ENCODE peak calls at places on chromosomes 13 and 19, in nine cellular contexts. T, N, B, K, Y, I, S, R and J are unnamed samples.

GRCh38 chr13:49472186-49472585 is 23.6 kb upstream of the PHF11 start:
- DNase-seq in S (no peak), K (no peak), R (no peak), N (no peak), B (no peak), Y (no peak), T (no peak), I (no peak), J (no peak)

GRCh38 chr13:111531505-111531904 is 211.1 kb downstream of the TEX29 start:
- DNase-seq in Y (peak), R (no peak), K (no peak), S (no peak), B (peak), I (peak), N (peak), T (no peak), J (peak)

GRCh38 chr13:42812311-42812710 is 30.9 kb downstream of the FAM216B start:
- DNase-seq in Y (no peak), T (no peak), B (no peak), K (no peak), N (no peak), R (no peak), I (no peak), S (no peak), J (no peak)

GRCh38 chr13:73722120-73722519 is 412.1 kb downstream of the KLF12 start:
- DNase-seq in T (no peak), N (peak), S (peak), R (peak), I (peak), Y (no peak), K (no peak), B (no peak), J (peak)

GRCh38 chr19:23932878-23933277 is 18.2 kb downstream of the ZNF726 start:
- DNase-seq in I (no peak), Y (no peak), N (no peak), T (no peak), B (no peak), S (no peak), R (no peak), K (no peak), J (no peak)

GRCh38 chr13:35865341-35866240 is 265.6 kb downstream of the DCLK1 start:
- DNase-seq in Y (no peak), I (no peak), R (no peak), T (no peak), B (no peak), N (peak), K (no peak), S (peak), J (peak)

GRCh38 chr13:94710081-94710809 is 2.1 kb downstream of the SOX21 start:
- DNase-seq in I (no peak), S (no peak), N (no peak), B (no peak), Y (peak), T (no peak), R (no peak), K (no peak), J (no peak)

GRCh38 chr13:21670006-21670882 is 629 bp upstream of the FGF9 start:
- DNase-seq in K (peak), N (peak), B (no peak), I (peak), S (no peak), Y (peak), T (no peak), R (no peak), J (peak)

GRCh38 chr13:108850706-108851105 is 221.3 kb downstream of the MYO16 start:
- DNase-seq in K (no peak), N (no peak), T (no peak), B (no peak), R (no peak), Y (no peak), S (no peak), I (no peak), J (no peak)

GRCh38 chr19:40802300-40803169 is 3.5 kb downstream of the EGLN2 start:
- DNase-seq in R (no peak), B (no peak), Y (no peak), T (no peak), S (no peak), I (no peak), N (no peak), K (no peak), J (no peak)